ENCODE peak calls at places on chromosome 5, in eight cellular contexts. G is endodermal cell; F is right lobe of liver; H is WERI-Rb-1; Z is CD4-positive, alpha-beta memory T cell; U is heart right ventricle; V is lower lobe of right lung; W is ovary. C is an unnamed sample.

GRCh38 chr5:116395178-116395577 is 179.4 kb downstream of the SEMA6A start:
- DNase-seq in G (peak; percentile 66), W (no peak), V (no peak), F (no peak), Z (no peak), H (peak; percentile 16), U (no peak), C (no peak)

GRCh38 chr5:158142182-158142581 is 283.2 kb upstream of the CLINT1 start:
- DNase-seq in Z (no peak), V (no peak), W (no peak), F (no peak), H (no peak), U (no peak), G (no peak), C (no peak)

GRCh38 chr5:147753783-147754182 is 28.7 kb downstream of the JAKMIP2 start:
- DNase-seq in F (no peak), G (no peak), H (no peak), W (no peak), U (no peak), Z (no peak), V (no peak), C (no peak)

GRCh38 chr5:132491368-132492364 is 1.1 kb upstream of the IRF1 start:
- DNase-seq in U (no peak), W (peak; percentile 35), H (no peak), F (no peak), Z (no peak), V (no peak), G (peak; percentile 62), C (peak; percentile 74)

GRCh38 chr5:101418735-101419134 is 515.7 kb upstream of the ST8SIA4 start:
- DNase-seq in W (no peak), Z (no peak), V (no peak), F (no peak), H (no peak), U (no peak), G (no peak), C (no peak)

GRCh38 chr5:58972301-58972700 is 389.4 kb downstream of the RAB3C start:
- DNase-seq in W (no peak), U (no peak), Z (no peak), V (no peak), H (no peak), G (no peak), F (no peak), C (no peak)

GRCh38 chr5:156991714-156992113 is 28.7 kb upstream of the TIMD4 start:
- DNase-seq in G (no peak), F (peak; percentile 27), V (no peak), W (no peak), H (no peak), U (no peak), Z (no peak), C (no peak)

GRCh38 chr5:66757219-66757833 is 161.1 kb downstream of the MAST4 start:
- DNase-seq in Z (peak; percentile 4), V (no peak), H (peak; percentile 41), W (peak; percentile 78), U (no peak), F (peak; percentile 31), G (peak; percentile 60), C (no peak)

GRCh38 chr5:169641253-169641652 is 4.2 kb downstream of the DOCK2 start:
- DNase-seq in F (no peak), G (peak; percentile 62), H (no peak), V (no peak), Z (no peak), U (no peak), W (no peak), C (no peak)

GRCh38 chr5:179908528-179908927 is 831 bp upstream of the TBC1D9B start:
- DNase-seq in G (peak; percentile 89), Z (no peak), F (peak; percentile 40), V (no peak), U (no peak), H (peak; percentile 16), W (no peak), C (no peak)

GRCh38 chr5:139816566-139816965 is 21.0 kb downstream of the PSD2 start:
- DNase-seq in G (no peak), V (no peak), W (no peak), Z (no peak), U (no peak), H (no peak), F (no peak), C (no peak)

GRCh38 chr5:32753051-32753450 is 41.9 kb downstream of the NPR3 start:
- DNase-seq in F (no peak), U (no peak), V (no peak), H (no peak), Z (no peak), G (no peak), W (no peak), C (no peak)

DNA sequence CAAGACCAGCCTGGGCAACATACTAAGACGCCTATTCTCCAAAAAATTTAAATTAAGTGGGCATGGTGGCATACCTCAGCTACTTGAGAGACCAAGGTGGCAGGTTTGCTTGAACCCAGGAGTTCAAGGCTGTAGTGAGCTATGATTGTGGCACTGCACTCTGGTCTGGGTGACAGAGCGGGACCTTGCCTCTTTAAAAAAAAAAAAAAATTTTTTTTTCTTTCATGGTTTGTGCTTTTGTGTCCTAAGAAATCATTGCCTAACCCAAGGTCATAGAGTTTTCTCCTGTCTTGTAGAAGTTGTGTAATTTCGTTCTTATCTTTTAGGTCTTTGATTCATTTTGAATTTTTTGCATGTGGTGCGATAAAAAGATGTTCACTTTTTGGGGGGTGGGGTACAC is 12.3 kb downstream of the GPBP1 start:
- DNase-seq in Z (no peak), H (no peak), G (no peak), F (no peak), W (no peak), V (no peak), U (no peak), C (no peak)
- H3K4me3 ChIP-seq in Z (no peak overlapping the region), H (no peak overlapping the region), G (peak overlapping the region; percentile 48), F (no peak overlapping the region), W (no peak overlapping the region), V (no peak overlapping the region), U (no peak overlapping the region), C (no peak overlapping the region)

DNA sequence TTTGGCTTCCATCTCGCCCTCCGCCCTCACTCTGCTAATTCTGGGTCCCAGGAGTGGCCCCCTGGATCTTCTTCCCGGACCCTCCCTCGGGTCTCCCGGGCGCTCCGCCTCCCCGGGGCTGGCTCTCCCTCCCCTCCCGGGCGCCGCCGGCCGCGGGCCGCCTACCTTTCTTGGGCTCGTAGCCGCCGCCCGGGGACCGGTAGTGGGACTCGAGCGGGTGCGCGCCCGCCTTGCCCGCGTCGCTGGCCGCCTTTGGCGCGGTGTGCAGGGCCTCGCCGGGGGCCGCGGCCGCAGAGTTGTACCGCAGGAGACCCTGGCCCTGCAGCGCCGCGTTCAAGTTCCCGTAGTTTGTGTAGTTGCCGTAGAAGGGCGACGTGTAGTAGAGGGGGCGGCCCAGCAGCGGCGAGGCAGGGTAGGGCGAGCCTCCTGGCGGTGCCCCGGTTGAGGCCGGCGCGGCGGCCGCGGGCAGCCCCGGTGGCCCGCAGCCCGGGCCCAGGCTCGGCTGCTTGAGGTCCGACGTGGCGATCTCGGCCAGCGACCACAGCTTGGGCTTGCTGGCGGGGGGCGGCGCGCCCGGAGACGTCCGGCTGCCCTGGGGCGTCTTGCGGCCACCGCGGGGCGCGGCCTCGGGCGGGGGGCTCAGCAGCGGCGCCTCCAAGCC is 3.2 kb downstream of the IRX2 start:
- DNase-seq in F (no peak), Z (no peak), U (no peak), G (no peak), H (peak; percentile 3), W (no peak), V (no peak), C (peak; percentile 50)
- H3K4me3 ChIP-seq in F (no peak overlapping the region), Z (no peak overlapping the region), U (no peak overlapping the region), G (no peak overlapping the region), H (no peak overlapping the region), W (no peak overlapping the region), V (peak overlapping the region; percentile 55), C (no peak overlapping the region)

DNA sequence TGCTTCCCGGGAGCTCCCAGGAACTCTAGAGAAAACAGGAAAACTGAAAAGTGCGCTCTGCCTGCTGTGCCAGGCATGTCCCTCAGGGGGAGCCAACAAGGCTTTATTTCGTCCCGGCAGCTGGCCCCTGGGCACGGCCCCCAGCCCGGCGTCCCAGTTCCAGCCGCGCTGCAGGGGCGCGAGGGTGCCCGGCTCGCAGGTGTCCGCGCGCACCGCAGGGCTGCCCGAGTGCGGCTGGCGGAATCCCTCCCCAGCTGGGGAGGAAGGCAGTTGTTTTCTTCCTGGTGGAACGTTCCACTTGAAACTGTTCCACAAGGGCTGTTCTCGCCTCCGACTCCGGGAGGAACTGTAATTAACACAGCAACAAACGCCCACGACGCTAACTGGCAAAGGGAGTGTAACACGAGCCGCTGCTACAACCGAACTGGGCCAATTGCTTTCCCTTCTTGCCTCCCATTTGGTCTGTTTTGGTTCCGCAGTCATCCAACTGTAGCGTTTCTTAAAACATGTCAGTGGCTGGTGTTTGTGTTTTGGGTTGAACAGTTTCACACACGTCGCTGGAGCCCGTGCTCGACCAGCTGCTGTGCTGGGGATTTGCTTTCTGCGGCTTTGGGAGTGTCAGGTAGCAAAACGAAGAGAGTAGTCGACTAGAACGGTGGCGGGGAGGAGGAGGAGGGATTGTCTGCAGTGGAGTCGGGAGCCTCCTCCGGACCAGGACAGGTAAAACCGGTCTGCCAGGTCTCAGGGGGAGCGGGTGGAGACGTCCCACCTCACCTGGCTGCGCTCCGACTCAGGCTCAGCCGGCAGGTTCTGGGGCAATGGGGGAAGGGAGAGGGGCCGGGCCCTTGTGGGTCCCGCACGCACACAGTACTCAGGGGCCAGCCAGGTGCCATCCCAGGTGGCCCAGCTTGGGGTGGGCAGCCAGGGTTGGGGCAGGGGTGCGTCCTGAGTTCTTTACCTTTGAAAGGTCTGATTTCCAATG is 131.6 kb upstream of the NIPBL start:
- DNase-seq in W (peak; percentile 68), V (peak; percentile 88), U (peak; percentile 60), Z (peak; percentile 19), G (peak; percentile 97), H (peak; percentile 85), F (peak; percentile 74), C (peak; percentile 74)
- H3K4me3 ChIP-seq in W (peak overlapping the region; percentile 46), V (peak overlapping the region; percentile 73), U (peak overlapping the region; percentile 65), Z (no peak overlapping the region), G (peak overlapping the region; percentile 96), H (peak overlapping the region; percentile 79), F (peak overlapping the region; percentile 56), C (peak overlapping the region; percentile 71)

DNA sequence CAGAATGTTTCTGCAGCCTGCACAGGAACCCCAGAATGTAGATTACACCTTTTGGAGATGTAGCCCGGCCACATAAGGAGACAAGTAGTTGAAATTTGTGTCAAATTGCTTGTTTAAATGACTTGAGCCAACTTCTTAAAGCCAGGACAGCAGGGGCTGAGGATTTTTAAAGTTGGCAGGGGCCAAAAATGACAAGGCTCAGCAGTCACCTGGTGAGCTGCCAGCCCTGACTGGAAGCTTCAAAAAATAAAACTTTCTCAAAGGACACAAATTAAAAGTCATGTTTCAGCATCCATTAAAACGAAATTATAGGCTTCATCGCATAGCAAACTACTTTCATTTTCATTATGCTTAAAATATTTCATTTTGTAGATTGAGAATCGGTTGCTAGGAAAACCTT is 340.3 kb upstream of the WWC1 start:
- DNase-seq in U (no peak), H (no peak), Z (no peak), V (no peak), W (no peak), F (no peak), G (no peak), C (no peak)
- H3K4me3 ChIP-seq in U (no peak overlapping the region), H (no peak overlapping the region), Z (no peak overlapping the region), V (no peak overlapping the region), W (no peak overlapping the region), F (no peak overlapping the region), G (no peak overlapping the region), C (peak overlapping the region; percentile 29)